ENCODE peak calls at places on chromosome 13, in eight cellular contexts. E, B, Y, C, U, V, G and L are unnamed samples. For H3K27me3, the result is how much of the 10 kb centered on the place peaks cover.

GRCh38 chr13:41465215-41465907 is 8.0 kb downstream of the RGCC start:
- DNase-seq in V (no peak), U (peak), C (peak), Y (peak), E (peak), B (no peak), G (peak), L (peak)

GRCh38 chr13:101706651-101707050 is 254.2 kb downstream of the ITGBL1 start:
- DNase-seq in Y (no peak), B (no peak), U (peak), G (no peak), C (no peak), V (no peak), E (no peak), L (peak)

GRCh38 chr13:19781526-19781925 is 1.2 kb downstream of the PSPC1 start:
- DNase-seq in E (no peak), Y (no peak), B (peak), C (no peak), V (no peak), G (no peak), U (no peak), L (no peak)

GRCh38 chr13:109331898-109332297 is 454.5 kb downstream of the IRS2 start:
- DNase-seq in B (no peak), C (no peak), V (peak), U (no peak), Y (no peak), E (peak), G (no peak), L (no peak)

GRCh38 chr13:74931698-74932433 is 550.1 kb downstream of the TBC1D4 start:
- DNase-seq in B (no peak), E (no peak), U (no peak), V (no peak), G (no peak), Y (no peak), C (no peak), L (no peak)

GRCh38 chr13:49097374-49097773 is 121.7 kb downstream of the FNDC3A start:
- DNase-seq in V (no peak), C (no peak), E (no peak), U (peak), G (no peak), Y (no peak), B (no peak), L (no peak)

GRCh38 chr13:46207828-46208227 is 3.9 kb upstream of the LRRC63 start:
- DNase-seq in V (no peak), Y (no peak), C (no peak), U (no peak), B (peak), G (no peak), E (no peak), L (no peak)

GRCh38 chr13:110317093-110317492 is 10.0 kb downstream of the COL4A2 start:
- DNase-seq in B (no peak), Y (no peak), U (no peak), E (no peak), V (no peak), C (no peak), G (no peak), L (no peak)

GRCh38 chr13:59681630-59682311 is 482.0 kb downstream of the DIAPH3 start:
- DNase-seq in U (no peak), B (no peak), E (no peak), C (no peak), G (no peak), V (no peak), Y (no peak), L (no peak)

GRCh38 chr13:76148926-76149325 is 512.8 kb downstream of the LMO7 start:
- DNase-seq in B (no peak), G (no peak), V (no peak), U (peak), C (no peak), Y (no peak), E (no peak), L (no peak)

GRCh38 chr13:69474286-69474685 is 633.3 kb upstream of the ATXN8OS start:
- DNase-seq in C (no peak), G (no peak), E (no peak), V (no peak), U (no peak), B (no peak), Y (no peak), L (no peak)

GRCh38 chr13:29674532-29674931 is 79.0 kb upstream of the SLC7A1 start:
- DNase-seq in V (no peak), G (no peak), E (no peak), C (no peak), B (no peak), Y (no peak), U (peak), L (no peak)

GRCh38 chr13:80830431-80830830 is 489.5 kb upstream of the SPRY2 start:
- DNase-seq in B (no peak), G (no peak), C (no peak), Y (peak), V (no peak), U (no peak), E (no peak), L (no peak)

GRCh38 chr13:98528663-98529064 is 48.2 kb downstream of the STK24 start:
- DNase-seq in E (no peak), V (no peak), C (no peak), G (no peak), U (no peak), Y (no peak), B (no peak), L (no peak)

GRCh38 chr13:30355405-30355741 is 48.0 kb upstream of the KATNAL1 start:
- DNase-seq in E (no peak), Y (peak), C (peak), B (peak), G (peak), V (no peak), U (no peak), L (no peak)

GRCh38 chr13:49371943-49372636 is 71.8 kb downstream of the CAB39L start:
- DNase-seq in B (no peak), E (peak), U (no peak), V (no peak), Y (no peak), G (peak), C (peak), L (peak)

GRCh38 chr13:83732755-83733154 is 149.5 kb downstream of the SLITRK1 start:
- DNase-seq in C (no peak), U (no peak), G (no peak), V (no peak), B (no peak), Y (no peak), E (no peak), L (no peak)

GRCh38 chr13:25371608-25372274 is at the start of gene ATP8A2:
- DNase-seq in E (no peak), B (peak), C (no peak), U (no peak), V (no peak), G (no peak), Y (no peak), L (no peak)

GRCh38 chr13:83372786-83373185 is 509.5 kb downstream of the SLITRK1 start:
- DNase-seq in B (no peak), U (peak), C (no peak), Y (no peak), V (no peak), E (no peak), G (no peak), L (no peak)

GRCh38 chr13:44199627-44200207 is 173.9 kb upstream of the SERP2 start:
- DNase-seq in C (no peak), V (no peak), Y (peak), U (no peak), G (no peak), E (peak), B (no peak), L (no peak)

GRCh38 chr13:24269803-24270202 is 39.6 kb upstream of the C1QTNF9 start:
- DNase-seq in C (no peak), V (no peak), U (peak), E (no peak), B (no peak), Y (no peak), G (no peak), L (no peak)

GRCh38 chr13:111076156-111077013 is 38.7 kb upstream of the ARHGEF7 start:
- DNase-seq in Y (no peak), B (no peak), V (no peak), C (no peak), U (no peak), G (no peak), E (no peak), L (no peak)

GRCh38 chr13:30792257-30793000 is 57.1 kb downstream of the ALOX5AP start:
- DNase-seq in U (peak), B (peak), E (peak), V (peak), G (no peak), Y (peak), C (no peak), L (no peak)

GRCh38 chr13:51902776-51903175 is 41.0 kb downstream of the CCDC70 start:
- DNase-seq in U (no peak), B (no peak), C (no peak), Y (no peak), G (no peak), V (no peak), E (no peak), L (no peak)

GRCh38 chr13:110177790-110178189 is 129.2 kb downstream of the COL4A1 start:
- DNase-seq in C (no peak), Y (no peak), U (no peak), E (no peak), B (no peak), G (no peak), V (no peak), L (no peak)

GRCh38 chr13:54379461-54379860 is 1350.8 kb downstream of the OLFM4 start:
- DNase-seq in U (no peak), G (no peak), E (no peak), C (no peak), V (no peak), B (no peak), Y (no peak), L (no peak)

GRCh38 chr13:23822252-23822824 is 66.9 kb downstream of the MIPEP start:
- DNase-seq in C (no peak), Y (no peak), B (no peak), G (no peak), U (no peak), V (no peak), E (peak), L (no peak)

GRCh38 chr13:110811008-110811720 is 97.7 kb downstream of the ING1 start:
- DNase-seq in G (no peak), B (peak), E (no peak), C (no peak), Y (no peak), U (no peak), V (no peak), L (no peak)

GRCh38 chr13:33744589-33745369 is 73.2 kb upstream of the RFC3 start:
- DNase-seq in B (no peak), Y (peak), G (no peak), C (no peak), E (no peak), U (no peak), V (no peak), L (no peak)

GRCh38 chr13:31060655-31061054 is 101.0 kb downstream of the HSPH1 start:
- DNase-seq in G (no peak), B (no peak), E (no peak), V (no peak), C (no peak), U (no peak), Y (no peak), L (no peak)

GRCh38 chr13:71169125-71169524 is 697.9 kb downstream of the DACH1 start:
- DNase-seq in E (no peak), B (no peak), C (no peak), G (no peak), Y (no peak), V (no peak), U (no peak), L (no peak)

GRCh38 chr13:36476661-36477060 is 44.4 kb downstream of the CCNA1 start:
- DNase-seq in V (no peak), U (no peak), B (no peak), C (no peak), G (no peak), Y (no peak), E (no peak), L (no peak)
- H3K27me3 ChIP-seq in V (under half), U (under half), B (under half), C (under half), G (under half), Y (under half), E (under half), L (under half)

DNA sequence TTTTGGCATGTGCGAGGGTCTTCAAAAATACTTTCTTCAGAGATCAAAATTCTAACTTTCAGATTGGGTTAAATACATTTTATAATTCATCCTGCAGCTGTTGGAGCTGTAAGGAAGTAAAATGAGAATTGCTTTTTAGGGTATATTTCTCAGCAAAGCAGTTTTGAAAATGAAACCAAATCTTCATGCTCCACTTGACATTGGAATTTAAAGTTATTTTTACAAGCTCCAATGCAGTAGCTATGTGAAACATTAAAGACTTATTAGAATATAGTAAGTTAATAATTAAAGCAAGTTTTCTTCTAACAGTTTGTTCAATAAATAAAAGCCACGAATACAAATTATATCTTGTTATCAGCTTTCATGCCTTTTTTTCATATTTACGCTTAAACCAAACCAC is 12.2 kb upstream of the MICU2 start:
- DNase-seq in V (no peak), G (no peak), E (no peak), U (no peak), C (no peak), B (no peak), Y (no peak), L (no peak)
- H3K27me3 ChIP-seq in V (half or more), G (under half), E (under half), U (under half), C (under half), B (under half), Y (under half), L (under half)

GRCh38 chr13:27835799-27836198 is 43.5 kb downstream of the GSX1 start:
- DNase-seq in V (no peak), Y (no peak), G (no peak), E (no peak), C (no peak), B (no peak), U (no peak), L (no peak)

GRCh38 chr13:27833206-27833605 is 40.9 kb downstream of the GSX1 start:
- DNase-seq in B (no peak), G (no peak), V (no peak), Y (no peak), C (no peak), U (no peak), E (no peak), L (no peak)

GRCh38 chr13:27830010-27830409 is 37.7 kb downstream of the GSX1 start:
- DNase-seq in C (peak), B (peak), V (peak), G (peak), E (peak), Y (peak), U (no peak), L (peak)

GRCh38 chr13:27839809-27840467 is 47.7 kb downstream of the GSX1 start:
- DNase-seq in C (no peak), V (no peak), G (no peak), Y (no peak), B (no peak), E (peak), U (peak), L (no peak)

GRCh38 chr13:27834095-27834494 is 41.8 kb downstream of the GSX1 start:
- DNase-seq in G (no peak), B (no peak), U (no peak), V (no peak), Y (no peak), C (no peak), E (no peak), L (no peak)
- H3K27me3 ChIP-seq in G (under half), B (under half), U (under half), V (under half), Y (under half), C (under half), E (under half), L (under half)

GRCh38 chr13:99905814-99906213 is 65.8 kb downstream of the ZIC5 start:
- DNase-seq in E (no peak), B (no peak), G (no peak), Y (no peak), C (no peak), U (no peak), V (no peak), L (no peak)
- H3K27me3 ChIP-seq in E (under half), B (under half), G (under half), Y (under half), C (under half), U (under half), V (under half), L (under half)

DNA sequence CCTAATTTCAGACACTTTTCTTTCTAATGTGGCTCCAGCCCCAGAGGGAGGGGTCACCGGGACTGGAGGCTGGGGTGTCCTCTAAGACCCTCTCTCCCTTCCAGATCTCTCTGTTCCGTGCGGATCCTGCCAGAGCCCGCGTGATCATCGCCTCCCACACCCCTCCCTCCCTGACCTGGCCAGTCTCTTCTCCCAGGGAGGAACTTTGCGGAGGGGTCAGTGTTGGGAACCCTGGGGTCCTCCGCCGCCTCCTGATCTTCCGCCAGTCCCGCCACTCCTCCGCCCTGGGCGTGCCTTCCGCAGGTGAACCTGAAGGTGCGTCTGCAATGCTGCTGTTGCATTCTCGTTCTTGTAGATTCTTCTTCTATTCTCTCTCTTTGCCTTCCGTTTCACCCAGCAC is 9.1 kb downstream of the SOX21 start:
- DNase-seq in V (no peak), Y (no peak), C (no peak), B (peak), E (no peak), G (no peak), U (no peak), L (no peak)
- H3K27me3 ChIP-seq in V (half or more), Y (under half), C (half or more), B (half or more), E (under half), G (half or more), U (half or more), L (under half)

GRCh38 chr13:97440598-97440997 is 6.6 kb downstream of the RAP2A start:
- DNase-seq in G (no peak), V (no peak), E (no peak), U (peak), B (no peak), Y (no peak), C (no peak), L (no peak)
- H3K27me3 ChIP-seq in G (under half), V (under half), E (under half), U (under half), B (under half), Y (under half), C (under half), L (under half)

GRCh38 chr13:113552079-113552478 is 32.5 kb upstream of the TFDP1 start:
- DNase-seq in Y (no peak), U (no peak), C (no peak), B (peak), G (no peak), E (no peak), V (no peak), L (no peak)
- H3K27me3 ChIP-seq in Y (under half), U (under half), C (under half), B (under half), G (under half), E (under half), V (under half), L (under half)

DNA sequence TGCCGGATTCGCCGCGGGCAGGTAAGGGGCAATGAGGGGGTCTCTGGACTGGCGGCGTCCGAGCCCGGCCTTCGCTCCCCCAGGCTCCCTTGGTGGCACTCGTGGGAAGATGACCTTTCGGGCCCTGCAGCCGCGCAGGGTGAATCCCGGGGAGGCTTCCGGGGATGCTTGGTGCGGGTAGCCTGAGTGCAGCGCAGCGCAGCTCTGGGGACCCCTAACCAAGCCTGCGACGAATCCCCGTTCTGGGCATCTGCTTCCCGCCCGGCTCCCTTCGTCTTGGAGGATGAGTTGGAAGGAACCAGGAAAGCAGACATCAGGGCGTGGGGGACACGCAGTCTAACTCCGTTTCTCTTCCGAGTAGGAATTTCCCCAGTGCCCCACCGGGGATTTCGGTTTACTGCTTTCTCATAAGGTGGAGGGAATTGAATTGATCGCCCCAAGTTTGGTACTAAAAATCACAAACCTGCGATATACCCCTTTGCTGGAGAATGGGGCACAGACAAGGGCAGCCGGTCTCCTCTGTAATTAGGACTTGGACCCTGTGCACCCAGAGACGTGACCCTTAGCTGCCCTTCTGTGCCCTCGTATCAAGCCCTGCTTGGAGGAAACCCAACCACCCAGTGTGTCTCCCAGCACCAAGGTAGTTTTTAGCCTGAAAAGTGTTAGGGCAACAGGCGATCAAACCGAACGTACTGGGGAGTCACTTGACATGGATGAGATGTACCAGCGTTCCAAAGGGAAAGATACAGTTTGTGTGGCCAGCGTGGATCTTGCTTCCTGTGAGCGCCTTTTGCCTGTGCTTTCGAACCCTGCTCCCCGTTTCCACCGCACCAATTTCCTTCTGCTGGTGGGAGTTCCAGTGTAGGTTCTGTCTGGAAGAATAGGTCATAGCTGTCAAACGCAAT is 1.0 kb downstream of the GPC5 start:
- DNase-seq in G (no peak), B (peak), C (peak), Y (no peak), V (no peak), U (no peak), E (no peak), L (no peak)
- H3K27me3 ChIP-seq in G (under half), B (under half), C (under half), Y (under half), V (under half), U (under half), E (under half), L (under half)